ENCODE peak calls at places on chromosomes 6 and 20, in nine cellular contexts. G is SHP77, Z is cardiac fibroblast, I is fibroblast of the aortic adventitia, O is GM23338, L is foreskin fibroblast, M is HTR-8/SVneo, J is fibroblast of lung, S is adrenal gland. D is an unnamed sample.

GRCh38 chr20:49045440-49046086 is 549 bp upstream of the CSE1L start:
- DNase-seq in O (peak), M (no peak), Z (peak), S (peak), G (no peak), J (peak), I (peak), L (peak), D (no peak)

GRCh38 chr6:11202513-11203305 is 29.8 kb downstream of the NEDD9 start:
- DNase-seq in J (peak), L (no peak), S (no peak), O (peak), I (no peak), G (no peak), M (no peak), Z (no peak), D (peak)

GRCh38 chr6:138450445-138450844 is 46.4 kb downstream of the HEBP2 start:
- DNase-seq in G (no peak), O (no peak), Z (no peak), J (no peak), M (no peak), S (no peak), L (no peak), I (no peak), D (no peak)

GRCh38 chr20:47057661-47058060 is 163.0 kb downstream of the EYA2 start:
- DNase-seq in S (no peak), O (no peak), G (no peak), J (no peak), I (no peak), Z (no peak), M (no peak), L (no peak), D (no peak)

GRCh38 chr6:113377362-113377942 is 479.7 kb upstream of the MARCKS start:
- DNase-seq in G (no peak), O (no peak), I (no peak), M (no peak), L (no peak), J (no peak), S (no peak), Z (no peak), D (no peak)

GRCh38 chr20:44572551-44573500 is 9.6 kb upstream of the PKIG start:
- DNase-seq in Z (peak), M (peak), L (peak), J (peak), G (peak), O (no peak), S (peak), I (peak), D (peak)

GRCh38 chr6:81940451-81940850 is 188.0 kb upstream of the TENT5A start:
- DNase-seq in L (no peak), O (no peak), I (no peak), Z (no peak), M (no peak), J (no peak), G (no peak), S (no peak), D (no peak)

GRCh38 chr6:14734416-14735340 is 511.2 kb upstream of the JARID2 start:
- DNase-seq in S (no peak), I (peak), Z (peak), L (peak), O (no peak), J (peak), M (no peak), G (no peak), D (peak)

GRCh38 chr6:44386929-44387345 is 569 bp upstream of the CDC5L start:
- DNase-seq in S (peak), I (no peak), G (no peak), L (peak), M (no peak), Z (no peak), J (no peak), O (no peak), D (no peak)

GRCh38 chr6:1390071-1390804 is 862 bp downstream of the FOXF2 start:
- DNase-seq in O (peak), Z (peak), G (no peak), L (no peak), M (no peak), I (peak), S (no peak), J (peak), D (peak)

GRCh38 chr20:34706912-34707784 is 3.0 kb downstream of the TP53INP2 start:
- DNase-seq in M (no peak), J (no peak), Z (no peak), O (no peak), I (no peak), S (no peak), L (no peak), G (no peak), D (no peak)

GRCh38 chr6:133630651-133631050 is 258.3 kb upstream of the TCF21 start:
- DNase-seq in L (no peak), G (no peak), Z (no peak), S (no peak), O (no peak), I (no peak), J (no peak), M (no peak), D (no peak)

GRCh38 chr6:3751019-3751729 is at the start of gene PXDC1:
- DNase-seq in G (no peak), I (no peak), O (peak), M (no peak), J (no peak), L (no peak), S (no peak), Z (no peak), D (peak)

GRCh38 chr20:58818585-58819285 is 32.0 kb downstream of the GNAS-AS1 start:
- DNase-seq in Z (peak), L (peak), I (no peak), O (no peak), G (no peak), J (no peak), S (no peak), M (peak), D (peak)

GRCh38 chr6:84027340-84028183 is 6.0 kb upstream of the MRAP2 start:
- DNase-seq in I (peak), J (no peak), Z (peak), M (no peak), L (peak), O (no peak), G (peak), S (peak), D (no peak)

GRCh38 chr6:52263709-52264320 is 19.5 kb upstream of the IL17F start:
- DNase-seq in J (peak), M (peak), O (peak), I (peak), S (peak), G (peak), Z (peak), L (peak), D (peak)

GRCh38 chr6:93165850-93166249 is 253.5 kb downstream of the EPHA7 start:
- DNase-seq in M (no peak), Z (no peak), J (no peak), I (no peak), S (no peak), O (no peak), L (no peak), G (no peak), D (no peak)

GRCh38 chr6:55668625-55669024 is 89.6 kb upstream of the HMGCLL1 start:
- DNase-seq in O (peak), L (peak), J (peak), I (peak), S (no peak), Z (peak), G (no peak), M (no peak), D (peak)

GRCh38 chr6:169162968-169163903 is 90.4 kb downstream of the THBS2 start:
- DNase-seq in J (peak), I (peak), L (peak), S (peak), M (peak), Z (peak), G (no peak), O (no peak), D (peak)

GRCh38 chr6:57193177-57193576 is 21.1 kb downstream of the BAG2 start:
- DNase-seq in Z (peak), S (no peak), L (peak), O (no peak), G (no peak), M (no peak), J (peak), I (peak), D (no peak)

GRCh38 chr20:43187476-43188233 is 2.1 kb downstream of the PTPRT start:
- DNase-seq in M (peak), S (peak), O (peak), L (peak), J (peak), G (peak), Z (peak), I (peak), D (peak)

GRCh38 chr20:36101201-36101600 is 53.3 kb upstream of the EPB41L1 start:
- DNase-seq in G (peak), S (no peak), I (no peak), J (no peak), O (no peak), M (no peak), Z (no peak), L (no peak), D (no peak)

GRCh38 chr20:14959506-14960493 is 622.4 kb upstream of the FLRT3 start:
- DNase-seq in S (no peak), Z (peak), M (no peak), I (peak), G (no peak), J (no peak), L (no peak), O (no peak), D (no peak)

GRCh38 chr6:71181565-71181964 is 107.0 kb upstream of the OGFRL1 start:
- DNase-seq in G (no peak), I (peak), Z (peak), S (no peak), O (peak), J (peak), M (peak), L (peak), D (peak)

GRCh38 chr6:128513878-128514277 is 6.5 kb downstream of the PTPRK start:
- DNase-seq in O (no peak), M (no peak), L (no peak), S (no peak), G (no peak), Z (no peak), J (no peak), I (no peak), D (no peak)

GRCh38 chr6:151661509-151661908 is 146.0 kb upstream of the ESR1 start:
- DNase-seq in S (no peak), G (no peak), Z (no peak), J (no peak), O (no peak), L (no peak), M (no peak), I (no peak), D (no peak)

GRCh38 chr6:79233611-79234149 is 802 bp downstream of the HMGN3 start:
- DNase-seq in J (peak), Z (peak), S (peak), M (peak), O (peak), I (peak), L (peak), G (peak), D (peak)

GRCh38 chr6:1250489-1251197 is 61.3 kb upstream of the FOXQ1 start:
- DNase-seq in O (no peak), G (no peak), J (no peak), I (no peak), S (no peak), Z (no peak), L (no peak), M (no peak), D (no peak)

GRCh38 chr6:145736854-145737181 is 1.5 kb upstream of the EPM2A start:
- DNase-seq in L (no peak), M (no peak), O (no peak), Z (peak), I (peak), J (peak), S (no peak), G (no peak), D (peak)

GRCh38 chr20:8721098-8721497 is 347.8 kb upstream of the PLCB4 start:
- DNase-seq in O (peak), J (peak), Z (peak), M (peak), G (peak), L (peak), I (peak), S (peak), D (peak)

GRCh38 chr6:149541139-149541538 is 4.7 kb downstream of the PPIL4 start:
- DNase-seq in G (no peak), M (no peak), I (no peak), Z (no peak), O (no peak), J (no peak), S (no peak), L (no peak), D (no peak)